ENCODE peak calls at places on chromosomes 2 and 18, in eight cellular contexts. One of them, this sample, is unnamed.

GRCh38 chr2:33040541-33040940 is 93.8 kb downstream of the LTBP1 start:
- DNase-seq in GM04503: no peak
- DNase-seq in aorta: no peak
- DNase-seq in GM23338: no peak
- DNase-seq in stimulated activated CD4-positive, alpha-beta T cell treated with anti-CD3 and anti-CD28 coated beads, Interleukin-1b, Interleukin-23, amount 100 ng/mL, for 24 hours: no peak
- DNase-seq in Kasumi-1: no peak
- DNase-seq in NCI-H2171 treated with DMSO at 0.1 percent for 48 hours: no peak
- DNase-seq in amniotic stem cell: no peak
- DNase-seq in this sample: peak

GRCh38 chr2:223815884-223816570 is 21.4 kb downstream of the AP1S3 start:
- DNase-seq in GM04503: no peak
- DNase-seq in aorta: no peak
- DNase-seq in GM23338: no peak
- DNase-seq in stimulated activated CD4-positive, alpha-beta T cell treated with anti-CD3 and anti-CD28 coated beads, Interleukin-1b, Interleukin-23, amount 100 ng/mL, for 24 hours: no peak
- DNase-seq in Kasumi-1: no peak
- DNase-seq in NCI-H2171 treated with DMSO at 0.1 percent for 48 hours: no peak
- DNase-seq in amniotic stem cell: no peak
- DNase-seq in this sample: no peak

GRCh38 chr18:62201870-62202269 is 14.8 kb downstream of the RELCH start:
- DNase-seq in GM04503: no peak
- DNase-seq in aorta: no peak
- DNase-seq in GM23338: no peak
- DNase-seq in stimulated activated CD4-positive, alpha-beta T cell treated with anti-CD3 and anti-CD28 coated beads, Interleukin-1b, Interleukin-23, amount 100 ng/mL, for 24 hours: no peak
- DNase-seq in Kasumi-1: no peak
- DNase-seq in NCI-H2171 treated with DMSO at 0.1 percent for 48 hours: no peak
- DNase-seq in amniotic stem cell: no peak
- DNase-seq in this sample: no peak

GRCh38 chr2:241188386-241189092 is at the start of gene ANO7:
- DNase-seq in GM04503: no peak
- DNase-seq in aorta: no peak
- DNase-seq in GM23338: no peak
- DNase-seq in stimulated activated CD4-positive, alpha-beta T cell treated with anti-CD3 and anti-CD28 coated beads, Interleukin-1b, Interleukin-23, amount 100 ng/mL, for 24 hours: no peak
- DNase-seq in Kasumi-1: no peak
- DNase-seq in NCI-H2171 treated with DMSO at 0.1 percent for 48 hours: no peak
- DNase-seq in amniotic stem cell: no peak
- DNase-seq in this sample: no peak

GRCh38 chr2:46146866-46147502 is 150.2 kb upstream of the EPAS1 start:
- DNase-seq in GM04503: no peak
- DNase-seq in aorta: no peak
- DNase-seq in GM23338: no peak
- DNase-seq in stimulated activated CD4-positive, alpha-beta T cell treated with anti-CD3 and anti-CD28 coated beads, Interleukin-1b, Interleukin-23, amount 100 ng/mL, for 24 hours: no peak
- DNase-seq in Kasumi-1: no peak
- DNase-seq in NCI-H2171 treated with DMSO at 0.1 percent for 48 hours: no peak
- DNase-seq in amniotic stem cell: no peak
- DNase-seq in this sample: no peak

GRCh38 chr2:11498543-11499034 is 32.6 kb upstream of the E2F6 start:
- DNase-seq in GM04503: no peak
- DNase-seq in aorta: peak
- DNase-seq in GM23338: no peak
- DNase-seq in stimulated activated CD4-positive, alpha-beta T cell treated with anti-CD3 and anti-CD28 coated beads, Interleukin-1b, Interleukin-23, amount 100 ng/mL, for 24 hours: no peak
- DNase-seq in Kasumi-1: no peak
- DNase-seq in NCI-H2171 treated with DMSO at 0.1 percent for 48 hours: no peak
- DNase-seq in amniotic stem cell: no peak
- DNase-seq in this sample: peak

GRCh38 chr18:75638223-75638596 is 210.7 kb upstream of the SMIM21 start:
- DNase-seq in GM04503: peak
- DNase-seq in aorta: no peak
- DNase-seq in GM23338: no peak
- DNase-seq in stimulated activated CD4-positive, alpha-beta T cell treated with anti-CD3 and anti-CD28 coated beads, Interleukin-1b, Interleukin-23, amount 100 ng/mL, for 24 hours: no peak
- DNase-seq in Kasumi-1: no peak
- DNase-seq in NCI-H2171 treated with DMSO at 0.1 percent for 48 hours: no peak
- DNase-seq in amniotic stem cell: no peak
- DNase-seq in this sample: no peak

GRCh38 chr2:54457326-54458023 is 1.3 kb downstream of the SPTBN1 start:
- DNase-seq in GM04503: no peak
- DNase-seq in aorta: peak
- DNase-seq in GM23338: peak
- DNase-seq in stimulated activated CD4-positive, alpha-beta T cell treated with anti-CD3 and anti-CD28 coated beads, Interleukin-1b, Interleukin-23, amount 100 ng/mL, for 24 hours: no peak
- DNase-seq in Kasumi-1: no peak
- DNase-seq in NCI-H2171 treated with DMSO at 0.1 percent for 48 hours: peak
- DNase-seq in amniotic stem cell: no peak
- DNase-seq in this sample: no peak

This sample was measured in right lobe of liver.